ENCODE peak calls at places on chromosomes 6 and 20, in seven cellular contexts. D, K, Q, F, U, A and Z are unnamed samples.

GRCh38 chr6:18302561-18303439 is 38.5 kb upstream of the DEK start:
- DNase-seq in F (no peak), Q (no peak), A (no peak), U (no peak), K (no peak), D (no peak), Z (no peak)

GRCh38 chr6:91132461-91132860 is 545.6 kb upstream of the MAP3K7 start:
- DNase-seq in K (no peak), Q (no peak), D (no peak), U (peak; percentile 88), F (no peak), A (no peak), Z (no peak)

GRCh38 chr20:46011631-46012482 is 3.1 kb downstream of the MMP9 start:
- DNase-seq in F (peak; percentile 82), U (peak; percentile 7), A (peak; percentile 67), Q (no peak), K (peak; percentile 9), D (no peak), Z (peak; percentile 35)

GRCh38 chr20:10077081-10077471 is 42.3 kb downstream of the ANKEF1 start:
- DNase-seq in F (no peak), K (no peak), U (peak; percentile 54), D (no peak), Q (no peak), A (no peak), Z (no peak)

GRCh38 chr20:19770375-19770774 is 12.3 kb downstream of the RIN2 start:
- DNase-seq in A (no peak), F (no peak), K (no peak), Q (no peak), D (no peak), U (no peak), Z (no peak)

GRCh38 chr6:108737594-108738546 is 110.4 kb upstream of the ARMC2 start:
- DNase-seq in Q (peak; percentile 36), U (peak; percentile 78), A (no peak), F (no peak), K (no peak), D (no peak), Z (no peak)

GRCh38 chr6:11889574-11889973 is 111.0 kb upstream of the ADTRP start:
- DNase-seq in A (no peak), D (no peak), F (no peak), U (no peak), K (no peak), Q (no peak), Z (no peak)

GRCh38 chr20:62624719-62625455 is 17.4 kb upstream of the SLCO4A1 start:
- DNase-seq in U (no peak), D (no peak), A (no peak), F (peak; percentile 66), K (no peak), Q (peak; percentile 28), Z (no peak)

GRCh38 chr20:38833857-38834164 is 28.3 kb downstream of the PPP1R16B start:
- DNase-seq in D (no peak), U (no peak), Q (no peak), K (no peak), A (peak; percentile 46), F (no peak), Z (no peak)

GRCh38 chr6:139881251-139881650 is 506.8 kb upstream of the CITED2 start:
- DNase-seq in Q (no peak), K (no peak), D (no peak), A (no peak), F (no peak), U (no peak), Z (no peak)

GRCh38 chr20:64113796-64114355 is 6.5 kb upstream of the NPBWR2 start:
- DNase-seq in K (no peak), U (no peak), Q (no peak), F (peak; percentile 38), A (no peak), D (no peak), Z (no peak)

GRCh38 chr20:47699804-47700203 is 85.5 kb downstream of the SULF2 start:
- DNase-seq in K (no peak), U (no peak), D (no peak), F (peak; percentile 6), Q (no peak), A (no peak), Z (no peak)

GRCh38 chr6:43922423-43923375 is 152.7 kb downstream of the VEGFA start:
- DNase-seq in F (no peak), A (no peak), U (no peak), Q (no peak), D (no peak), K (no peak), Z (no peak)

GRCh38 chr20:44704551-44704971 is 10.6 kb upstream of the CCN5 start:
- DNase-seq in Q (no peak), U (no peak), F (peak; percentile 54), K (no peak), D (no peak), A (no peak), Z (no peak)

GRCh38 chr20:44188752-44189151 is 1.8 kb upstream of the JPH2 start:
- DNase-seq in D (no peak), Q (no peak), F (peak; percentile 77), K (no peak), A (no peak), U (no peak), Z (no peak)